ENCODE peak calls at places on chromosomes 2 and 18, in eight cellular contexts. N is heart left ventricle, I is adrenal gland, B is IMR-90, O is sigmoid colon, S is ovary, U is gastrocnemius medialis, E is breast epithelium. J is an unnamed sample. For H3K4me1, the result is how much of the 10 kb centered on the place peaks cover.

GRCh38 chr2:96508521-96509113 is 3.5 kb upstream of the NEURL3 start:
- DNase-seq in B (no peak), O (no peak), U (no peak), N (no peak), I (no peak), S (no peak), E (no peak), J (no peak)

GRCh38 chr2:43075906-43076585 is 150.4 kb downstream of the ZFP36L2 start:
- DNase-seq in E (no peak), O (no peak), S (no peak), N (no peak), U (peak), B (peak), I (peak), J (no peak)

GRCh38 chr2:82675186-82675585 is 1783.9 kb downstream of the SUCLG1 start:
- DNase-seq in I (no peak), U (no peak), S (no peak), E (no peak), N (no peak), O (no peak), B (no peak), J (no peak)

GRCh38 chr2:235544687-235544965 is 50.8 kb downstream of the AGAP1 start:
- DNase-seq in U (no peak), I (no peak), S (no peak), B (no peak), E (no peak), N (no peak), O (no peak), J (no peak)

GRCh38 chr2:152715854-152716428 is 1.3 kb downstream of the PRPF40A start:
- DNase-seq in N (no peak), S (no peak), E (no peak), I (no peak), U (no peak), O (no peak), B (peak), J (no peak)

GRCh38 chr18:3007491-3007890 is 5.5 kb downstream of the LPIN2 start:
- DNase-seq in E (no peak), N (no peak), O (no peak), B (no peak), I (no peak), U (no peak), S (no peak), J (no peak)

GRCh38 chr2:109143214-109144187 is 14.5 kb downstream of the SH3RF3 start:
- DNase-seq in S (no peak), O (no peak), U (no peak), I (no peak), B (peak), E (no peak), N (no peak), J (no peak)

GRCh38 chr2:216535454-216535995 is 36.9 kb downstream of the RPL37A start:
- DNase-seq in B (peak), I (peak), E (peak), O (peak), S (peak), N (peak), U (peak), J (peak)

GRCh38 chr18:27120246-27120645 is 64.9 kb downstream of the CHST9 start:
- DNase-seq in I (no peak), E (no peak), S (no peak), U (no peak), O (no peak), B (no peak), N (no peak), J (no peak)

GRCh38 chr2:10382313-10383061 is 65.6 kb downstream of the ODC1 start:
- DNase-seq in S (no peak), I (no peak), N (no peak), U (no peak), O (no peak), B (no peak), E (no peak), J (no peak)

GRCh38 chr18:62744076-62744705 is 28.9 kb downstream of the PHLPP1 start:
- DNase-seq in S (no peak), B (peak), O (no peak), U (no peak), I (no peak), E (no peak), N (no peak), J (no peak)

GRCh38 chr2:85804583-85804982 is 50.8 kb downstream of the ATOH8 start:
- DNase-seq in S (no peak), E (no peak), O (peak), N (no peak), I (peak), U (no peak), B (no peak), J (no peak)

GRCh38 chr18:50656841-50657470 is 97.1 kb downstream of the MAPK4 start:
- DNase-seq in O (no peak), S (no peak), U (peak), N (no peak), I (no peak), E (no peak), B (no peak), J (no peak)

GRCh38 chr18:55360061-55360460 is 227.9 kb downstream of the TCF4 start:
- DNase-seq in I (no peak), U (no peak), E (no peak), S (no peak), O (no peak), B (no peak), N (no peak), J (no peak)

GRCh38 chr18:12406376-12407111 is 1.2 kb upstream of the PRELID3A start:
- DNase-seq in E (no peak), U (no peak), O (no peak), I (no peak), B (no peak), N (no peak), S (no peak), J (no peak)

GRCh38 chr2:8892149-8892548 is 54.7 kb upstream of the KIDINS220 start:
- DNase-seq in U (no peak), I (no peak), N (no peak), S (no peak), O (no peak), B (no peak), E (no peak), J (peak)

GRCh38 chr2:160719116-160719515 is 225.5 kb upstream of the RBMS1 start:
- DNase-seq in B (peak), I (no peak), O (no peak), E (no peak), U (no peak), N (no peak), S (no peak), J (no peak)

GRCh38 chr2:74009577-74009976 is 24.9 kb downstream of the TET3 start:
- DNase-seq in O (peak), N (no peak), S (no peak), B (no peak), I (no peak), U (no peak), E (no peak), J (no peak)

GRCh38 chr2:14064346-14064745 is 568.2 kb upstream of the LRATD1 start:
- DNase-seq in E (no peak), B (no peak), I (no peak), O (no peak), U (no peak), N (no peak), S (no peak), J (no peak)

GRCh38 chr2:121071058-121071504 is 213.9 kb downstream of the TFCP2L1 start:
- DNase-seq in O (peak), U (peak), E (peak), I (peak), N (peak), S (peak), B (peak), J (peak)

GRCh38 chr2:102313025-102313424 is 1.7 kb downstream of the IL1RL1 start:
- DNase-seq in I (no peak), E (no peak), B (peak), U (no peak), O (no peak), S (no peak), N (no peak), J (no peak)

GRCh38 chr2:151634726-151635467 is 99.4 kb downstream of the NEB start:
- DNase-seq in S (no peak), U (no peak), N (no peak), B (peak), E (no peak), I (no peak), O (no peak), J (no peak)

GRCh38 chr2:127701193-127701650 is at the start of gene SFT2D3:
- DNase-seq in B (peak), O (peak), U (peak), N (peak), I (peak), E (peak), S (peak), J (peak)
- TF ChIP-seq POLR2A in B (peak), O (peak), U (peak), N (no peak), I (peak), E (peak), S (peak), J (peak)

DNA sequence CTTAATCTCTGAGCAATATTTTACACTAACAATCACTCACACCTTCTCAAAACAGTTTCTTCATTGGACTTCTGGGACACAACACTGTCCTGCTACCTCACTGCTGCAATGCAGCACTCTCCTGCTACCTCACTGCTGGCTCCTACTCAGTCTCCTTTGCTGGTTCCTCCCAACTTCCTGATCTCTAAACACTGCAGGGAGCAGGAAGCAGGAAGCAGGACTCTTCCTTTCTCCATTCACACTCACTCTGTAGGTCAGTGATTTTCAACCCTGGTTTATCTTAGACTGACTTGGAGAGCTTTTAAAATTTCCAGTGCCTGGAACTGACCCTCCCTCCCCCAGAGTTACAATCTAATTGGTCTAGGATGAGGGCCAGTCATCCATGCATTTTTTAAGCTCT is 243.4 kb upstream of the RBBP8 start:
- DNase-seq in S (no peak), O (no peak), U (no peak), N (no peak), I (no peak), B (no peak), E (no peak), J (no peak)
- H3K27ac ChIP-seq in S (no peak), O (no peak), U (no peak), N (no peak), I (no peak), B (no peak), E (no peak), J (no peak)

GRCh38 chr2:25806941-25807340 is 71.3 kb downstream of the ASXL2 start:
- DNase-seq in S (no peak), O (no peak), I (no peak), E (no peak), B (no peak), N (no peak), U (no peak), J (no peak)
- H3K4me1 ChIP-seq in S (under half), O (under half), I (under half), E (under half), B (under half), N (under half), U (under half), J (under half)

GRCh38 chr2:217929757-217930707 is 72.8 kb downstream of the TNS1 start:
- DNase-seq in E (peak), N (peak), U (peak), O (peak), I (peak), B (peak), S (no peak), J (no peak)
- TF ChIP-seq POLR2A in E (no peak), N (no peak), U (no peak), O (no peak), I (no peak), B (no peak), S (no peak), J (no peak)

DNA sequence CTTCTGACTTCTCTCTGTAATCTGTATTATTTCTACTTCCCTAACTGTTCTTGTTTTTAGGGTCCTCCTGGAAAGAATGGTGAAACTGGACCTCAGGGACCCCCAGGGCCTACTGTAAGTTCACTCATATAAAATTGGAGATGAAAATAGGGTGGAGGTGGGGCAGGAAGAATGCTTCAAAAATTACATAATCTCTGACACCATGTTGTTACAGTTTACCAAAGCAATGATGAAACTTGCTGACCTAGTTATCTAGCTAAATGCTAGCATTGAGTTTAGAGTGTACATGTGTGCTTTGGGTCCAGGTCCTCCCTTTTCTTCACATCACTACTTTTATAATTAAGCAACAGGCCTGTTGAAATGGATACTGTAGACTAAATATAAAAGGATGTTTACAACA is 23.1 kb downstream of the COL3A1 start:
- DNase-seq in O (no peak), B (no peak), E (no peak), I (no peak), U (no peak), S (no peak), N (no peak), J (no peak)
- H3K27ac ChIP-seq in O (peak), B (peak), E (peak), I (no peak), U (no peak), S (no peak), N (peak), J (no peak)

DNA sequence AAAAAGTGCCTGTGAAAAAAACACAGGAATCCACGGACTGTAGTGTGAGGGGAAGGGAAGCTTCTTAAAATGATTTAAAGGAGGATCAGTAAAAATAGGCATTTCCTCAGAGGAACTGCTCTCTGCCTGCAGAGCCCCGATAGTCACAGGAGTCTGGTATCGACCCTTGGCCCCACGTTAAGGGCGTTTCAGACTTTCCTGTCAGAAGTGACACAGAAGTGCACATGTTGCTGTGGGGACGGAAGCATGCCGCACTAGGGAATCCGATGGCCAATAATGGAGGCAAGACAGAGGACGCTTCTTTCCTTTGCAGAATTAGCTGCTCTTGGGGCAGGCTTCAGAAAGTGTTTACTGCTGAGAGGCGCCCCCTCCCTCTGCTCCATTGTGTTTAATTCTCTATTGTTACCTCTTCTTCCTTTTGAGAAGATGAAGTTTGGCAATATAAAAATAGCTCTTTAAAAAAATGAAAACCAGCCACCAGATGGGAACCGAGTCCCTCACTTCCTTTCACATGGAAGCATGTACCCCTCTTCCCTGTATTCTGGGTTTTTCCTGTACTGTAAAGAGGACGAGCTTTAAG is 118.6 kb upstream of the EML6 start:
- DNase-seq in O (no peak), S (no peak), B (no peak), E (no peak), I (no peak), U (no peak), N (peak), J (no peak)
- H3K4me1 ChIP-seq in O (half or more), S (under half), B (under half), E (under half), I (under half), U (half or more), N (half or more), J (half or more)

DNA sequence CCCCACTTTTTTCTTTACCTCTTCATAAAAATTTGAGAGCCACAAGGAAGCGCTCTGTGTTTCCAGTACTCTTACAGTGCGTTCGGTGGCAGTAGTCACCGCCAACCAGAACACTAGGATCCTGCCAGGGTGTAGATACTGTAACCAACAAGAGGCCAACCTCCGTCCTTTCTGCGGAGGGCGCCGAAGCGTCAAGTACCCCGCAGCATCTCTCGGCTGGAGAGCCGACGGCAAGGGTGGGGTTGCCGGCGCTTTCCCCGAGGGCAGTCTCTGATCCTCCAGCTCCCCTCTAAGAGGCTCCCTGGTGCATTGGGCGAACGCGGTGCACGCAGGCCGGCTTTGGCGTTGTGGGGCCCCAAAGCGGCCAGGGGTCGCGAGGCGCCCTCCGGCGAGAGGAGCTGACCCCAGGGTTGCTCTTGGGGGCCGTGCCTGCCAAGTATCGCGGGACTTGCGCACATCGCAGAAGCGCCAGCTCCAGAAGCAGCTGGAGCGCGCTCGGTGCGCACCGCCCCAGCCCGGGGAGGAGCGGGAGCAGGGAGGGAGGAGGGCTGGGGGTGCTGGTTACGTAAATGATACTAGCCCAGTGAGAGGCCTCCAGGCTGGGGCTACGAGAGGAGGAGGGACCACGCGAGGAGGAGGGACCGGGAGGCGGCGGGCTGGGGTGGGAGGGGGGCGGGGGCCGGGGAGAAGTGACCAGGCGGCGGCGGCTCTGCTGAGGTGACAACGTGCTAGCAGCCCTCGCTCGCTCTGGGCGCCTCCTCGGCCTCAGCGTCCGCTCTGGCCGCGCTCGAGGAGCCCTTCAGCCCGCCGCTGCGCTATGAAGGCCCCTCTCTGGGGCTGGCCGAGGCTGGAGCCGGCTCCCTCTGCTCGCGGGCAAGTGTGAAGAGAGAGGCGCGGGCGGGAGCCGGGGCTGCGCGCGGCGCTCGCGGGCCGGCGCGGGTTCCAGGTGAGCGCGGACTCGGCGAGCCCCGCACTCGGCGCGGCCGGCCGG is at the start of gene GALNT13:
- DNase-seq in S (no peak), B (no peak), E (no peak), O (peak), U (no peak), N (peak), I (peak), J (peak)
- TF ChIP-seq POLR2A in S (no peak), B (no peak), E (no peak), O (no peak), U (no peak), N (no peak), I (no peak), J (no peak)

DNA sequence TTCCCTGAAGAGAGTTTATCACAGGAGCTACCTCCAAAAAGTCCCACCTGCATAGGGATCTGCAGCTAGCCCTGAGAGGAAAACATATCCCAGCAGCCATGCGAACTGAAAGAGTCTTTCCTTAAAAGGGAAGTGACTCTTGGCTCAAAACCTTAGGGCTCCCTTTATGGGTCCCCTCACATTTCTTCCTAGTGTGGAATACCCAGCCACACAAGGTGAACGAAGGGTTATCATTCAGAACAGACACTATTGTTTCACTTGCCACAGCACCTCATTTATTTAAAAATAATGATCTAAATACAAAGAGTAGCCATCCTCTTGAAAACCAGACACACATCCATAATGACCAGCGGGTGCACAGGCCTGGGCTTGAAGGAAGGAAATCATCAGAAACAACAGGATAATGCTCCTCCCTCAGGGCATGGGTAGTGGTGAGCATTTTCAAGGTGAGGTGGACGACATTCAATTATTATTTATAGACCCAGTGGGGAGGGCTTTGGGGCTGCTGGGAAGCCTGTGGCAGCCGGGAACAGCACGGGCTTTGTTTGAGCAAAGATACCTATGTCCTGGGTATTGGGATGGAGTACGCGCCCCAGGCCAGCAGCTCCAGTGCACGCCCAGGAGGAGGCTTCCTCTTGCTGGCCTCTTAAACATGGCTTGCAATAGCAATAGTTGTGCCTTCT is 119.0 kb upstream of the ITGA6 start:
- DNase-seq in S (no peak), B (no peak), U (no peak), O (no peak), E (peak), I (no peak), N (no peak), J (no peak)
- H3K27ac ChIP-seq in S (no peak), B (no peak), U (peak), O (peak), E (peak), I (peak), N (peak), J (no peak)

DNA sequence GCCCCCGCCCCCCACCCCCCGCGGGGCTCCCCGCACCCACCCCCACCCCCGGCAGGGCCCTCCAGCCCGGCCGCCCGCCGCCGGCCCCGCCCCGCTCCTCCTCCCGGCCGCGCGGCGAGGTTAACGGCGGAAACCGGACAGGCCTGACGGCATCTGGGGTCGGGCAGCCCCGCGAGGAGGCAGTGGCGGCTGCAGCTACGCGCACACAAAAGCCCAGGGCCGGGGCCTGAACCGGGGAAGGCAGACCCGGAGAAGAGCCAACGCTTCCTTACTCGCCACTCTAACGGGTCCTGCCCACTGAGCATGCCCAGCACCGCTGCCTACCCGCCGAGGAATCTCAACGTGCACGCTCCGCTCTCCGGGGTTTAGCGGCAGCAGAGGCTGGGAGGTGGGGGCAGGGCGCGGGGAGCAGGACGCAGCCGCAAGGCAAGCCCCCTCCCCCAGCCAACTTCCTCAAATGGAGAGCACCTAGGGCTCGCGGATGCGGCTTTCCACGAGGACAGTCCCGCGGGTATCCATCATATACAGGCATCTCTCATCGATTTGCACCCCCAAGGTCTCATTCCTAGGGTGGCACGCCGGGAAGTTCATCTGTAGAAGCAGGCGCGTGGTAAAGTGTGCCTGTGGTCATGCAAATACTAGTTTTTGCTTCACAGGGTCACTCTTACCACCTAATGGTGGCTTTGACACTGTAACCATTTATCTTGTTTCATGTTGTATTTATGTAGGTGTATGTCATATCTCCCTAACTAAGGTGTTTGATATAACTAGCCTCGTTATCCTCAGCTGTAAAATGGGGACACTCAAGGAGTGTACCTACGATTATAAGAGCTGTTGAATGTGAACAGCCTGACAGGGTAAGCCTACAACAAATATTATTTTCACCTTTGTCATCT is at the start of gene MEMO1:
- DNase-seq in S (peak), O (peak), E (peak), B (peak), U (peak), I (peak), N (peak), J (peak)
- H3K4me1 ChIP-seq in S (under half), O (under half), E (under half), B (under half), U (under half), I (under half), N (under half), J (under half)

GRCh38 chr18:77067315-77068061 is 65.1 kb downstream of the MBP start:
- DNase-seq in N (peak), S (peak), B (peak), U (peak), E (no peak), O (peak), I (no peak), J (no peak)
- TF ChIP-seq POLR2A in N (no peak), S (no peak), B (no peak), U (peak), E (no peak), O (no peak), I (no peak), J (no peak)

J was measured in body of pancreas.